ENCODE peak calls at places on chromosomes 3 and 15, in five cellular contexts. G is IMR-90, H is Caco-2, R is psoas muscle, X is heart left ventricle. B is an unnamed sample.

GRCh38 chr3:177813322-177813721 is 616.0 kb upstream of the TBL1XR1 start:
- DNase-seq in H (no peak), R (peak; percentile 71), G (peak; percentile 42), X (peak; percentile 75), B (no peak)

GRCh38 chr3:38579551-38580449 is 69.7 kb downstream of the SCN5A start:
- DNase-seq in R (no peak), X (peak; percentile 81), G (peak; percentile 42), H (no peak), B (no peak)

GRCh38 chr15:69974321-69974720 is 123.4 kb downstream of the TLE3 start:
- DNase-seq in R (no peak), X (no peak), H (no peak), G (no peak), B (no peak)

GRCh38 chr3:194306109-194306686 is 44.9 kb downstream of the CPN2 start:
- DNase-seq in X (peak; percentile 15), H (no peak), R (no peak), G (no peak), B (no peak)

GRCh38 chr3:42489116-42489936 is 13.1 kb upstream of the VIPR1 start:
- DNase-seq in X (no peak), H (no peak), R (no peak), G (no peak), B (no peak)

GRCh38 chr3:42078686-42079085 is 12.5 kb upstream of the TRAK1 start:
- DNase-seq in H (no peak), X (no peak), G (no peak), R (no peak), B (no peak)

GRCh38 chr3:188567478-188568195 is 413.7 kb downstream of the LPP start:
- DNase-seq in G (peak; percentile 70), R (no peak), X (no peak), H (no peak), B (no peak)

GRCh38 chr3:30934208-30934550 is 39.7 kb upstream of the GADL1 start:
- DNase-seq in R (no peak), H (peak; percentile 44), X (no peak), G (peak; percentile 37), B (no peak)

GRCh38 chr3:47128110-47128509 is 35.8 kb downstream of the SETD2 start:
- DNase-seq in X (no peak), R (no peak), H (no peak), G (no peak), B (no peak)

GRCh38 chr15:56832125-56832524 is 86.3 kb upstream of the TCF12 start:
- DNase-seq in G (no peak), X (peak; percentile 78), H (no peak), R (peak; percentile 86), B (no peak)

GRCh38 chr3:39748002-39748401 is 61.4 kb upstream of the MYRIP start:
- DNase-seq in R (no peak), X (no peak), H (no peak), G (no peak), B (no peak)

GRCh38 chr3:14218355-14218754 is 39.7 kb downstream of the LSM3 start:
- DNase-seq in R (no peak), X (no peak), G (no peak), H (no peak), B (no peak)

GRCh38 chr15:90552162-90552928 is 22.6 kb downstream of the CRTC3 start:
- DNase-seq in H (no peak), G (peak; percentile 94), X (no peak), R (peak; percentile 58), B (no peak)

GRCh38 chr15:79028411-79028964 is 62.1 kb downstream of the RASGRF1 start:
- DNase-seq in X (no peak), R (no peak), G (peak; percentile 20), H (no peak), B (no peak)

GRCh38 chr3:87128006-87128405 is 99.1 kb upstream of the CHMP2B start:
- DNase-seq in G (no peak), H (no peak), X (no peak), R (no peak), B (no peak)

GRCh38 chr15:42760759-42761158 is 23.8 kb upstream of the CDAN1 start:
- DNase-seq in G (no peak), H (no peak), X (no peak), R (no peak), B (no peak)

GRCh38 chr15:40108061-40108854 is 421 bp downstream of the BMF start:
- DNase-seq in X (peak; percentile 86), H (peak; percentile 62), G (peak; percentile 55), R (peak; percentile 93), B (no peak)

GRCh38 chr15:90213123-90213817 is 12.1 kb downstream of the SEMA4B start:
- DNase-seq in H (peak; percentile 46), X (peak; percentile 26), R (no peak), G (no peak), B (peak; percentile 90)

GRCh38 chr3:190117995-190118394 is 2.7 kb downstream of the P3H2 start:
- DNase-seq in G (peak; percentile 47), R (no peak), H (no peak), X (no peak), B (no peak)

GRCh38 chr3:58164199-58164879 is 46.4 kb downstream of the DNASE1L3 start:
- DNase-seq in H (no peak), G (peak; percentile 81), X (peak; percentile 91), R (no peak), B (no peak)

GRCh38 chr3:190562866-190563525 is 49.1 kb downstream of the IL1RAP start:
- DNase-seq in R (no peak), G (no peak), H (no peak), X (no peak), B (no peak)

GRCh38 chr3:68220832-68221231 is 566.4 kb upstream of the SUCLG2 start:
- DNase-seq in G (no peak), H (no peak), X (no peak), R (no peak), B (no peak)

GRCh38 chr3:23435904-23436303 is 232.8 kb downstream of the UBE2E2 start:
- DNase-seq in X (no peak), H (no peak), G (no peak), R (no peak), B (no peak)

GRCh38 chr3:115710799-115711198 is 87.5 kb downstream of the GAP43 start:
- DNase-seq in R (no peak), X (no peak), H (no peak), G (peak; percentile 15), B (no peak)

GRCh38 chr3:16309558-16309957 is 44.5 kb downstream of the OXNAD1 start:
- DNase-seq in X (no peak), H (no peak), G (peak; percentile 68), R (no peak), B (no peak)

GRCh38 chr15:99542828-99543227 is 23.0 kb upstream of the MEF2A start:
- DNase-seq in H (no peak), X (no peak), G (peak; percentile 58), R (no peak), B (no peak)

GRCh38 chr3:113169876-113170452 is 41.4 kb upstream of the BOC start:
- DNase-seq in R (no peak), H (no peak), G (no peak), X (no peak), B (no peak)

DNA sequence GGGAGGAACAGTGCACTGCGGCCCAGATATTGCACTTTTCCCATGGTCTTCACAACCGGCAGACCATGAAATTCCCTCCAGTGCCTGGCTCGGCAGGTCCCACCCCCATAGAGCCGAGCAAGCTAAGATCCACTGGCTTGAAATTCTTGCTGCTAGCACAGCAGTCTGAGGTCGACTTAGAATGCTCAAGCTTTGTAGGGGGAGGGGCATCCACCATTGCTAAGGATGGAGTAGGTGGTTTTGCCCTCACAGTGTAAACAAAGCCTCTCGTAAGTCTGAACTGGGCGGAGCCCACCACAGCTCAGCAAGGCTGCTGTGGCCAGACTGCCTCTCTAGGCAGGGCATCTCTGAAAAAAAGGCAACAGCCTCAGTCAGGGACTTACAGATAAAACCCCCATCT is 156.3 kb downstream of the FRMD5 start:
- DNase-seq in H (no peak), R (no peak), X (no peak), G (peak; percentile 66), B (no peak)
- H3K4me3 ChIP-seq in H (no peak overlapping the region), R (no peak overlapping the region), X (no peak overlapping the region), G (no peak overlapping the region), B (no peak overlapping the region)

GRCh38 chr3:129605593-129606521 is 619 bp downstream of the PLXND1 start:
- DNase-seq in H (no peak), X (peak; percentile 77), R (peak; percentile 82), G (peak; percentile 51), B (no peak)
- H3K4me1 ChIP-seq in H (peaks cover 16% of the 10 kb centered on the region), X (peaks cover 71% of the 10 kb centered on the region), R (peaks cover 31% of the 10 kb centered on the region), G (peaks cover 26% of the 10 kb centered on the region), B (no peaks in the 10 kb centered on the region)

DNA sequence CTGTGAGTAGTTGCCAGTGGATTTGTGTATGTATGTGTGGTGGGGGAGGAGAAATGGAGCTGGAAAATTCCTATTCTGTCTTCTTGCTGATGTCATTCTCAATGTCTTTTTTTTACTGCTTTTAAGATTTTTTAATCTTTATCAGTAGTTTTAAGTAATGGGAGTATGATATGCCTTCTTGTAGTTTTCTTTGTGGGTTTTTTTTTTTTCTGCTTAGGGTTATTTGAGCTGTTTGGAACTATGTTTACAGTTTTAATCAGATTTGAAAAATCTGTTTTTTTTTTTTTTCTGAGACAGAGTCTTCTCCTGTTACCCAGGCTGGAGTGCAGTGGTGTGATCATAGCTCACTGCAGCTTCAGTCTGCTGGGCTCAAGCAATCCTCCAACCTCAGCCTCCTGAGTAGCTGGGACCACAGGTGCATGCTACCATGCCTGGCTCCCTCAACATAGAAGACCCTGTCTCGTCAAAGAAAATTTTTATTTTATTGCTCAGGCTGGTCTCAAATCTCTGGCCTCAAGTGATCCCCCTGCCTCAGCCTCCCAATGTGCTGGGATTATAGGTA is 37.1 kb downstream of the RPL39L start:
- DNase-seq in X (no peak), R (no peak), G (peak; percentile 1), H (no peak), B (no peak)
- H3K4me3 ChIP-seq in X (peak overlapping the region; percentile 39), R (peak overlapping the region; percentile 36), G (peak overlapping the region; percentile 41), H (no peak overlapping the region), B (no peak overlapping the region)

GRCh38 chr15:80480909-80481308 is 76.7 kb downstream of the ARNT2 start:
- DNase-seq in X (peak; percentile 66), R (peak; percentile 67), H (no peak), G (peak; percentile 97), B (no peak)
- H3K4me1 ChIP-seq in X (peaks cover 32% of the 10 kb centered on the region), R (no peaks in the 10 kb centered on the region), H (peaks cover 10% of the 10 kb centered on the region), G (peaks cover 58% of the 10 kb centered on the region), B (peaks cover 16% of the 10 kb centered on the region)

B was measured in keratinocyte.